ENCODE peak calls at places on chromosomes 13 and 19, in eight cellular contexts. R is left cardiac atrium; I is frontal cortex; J is germinal center; G is posterior cingulate gyrus; B is GM19239; D is stimulated activated CD8-positive, alpha-beta memory T cell treated with anti-CD3 and anti-CD28 coated beads, Interleukin-15, amount 100 ng/mL, for 4 hours; S is HuH-7. M is an unnamed sample.

GRCh38 chr19:46192990-46193650 is 36.4 kb upstream of the IGFL1 start:
- DNase-seq in D (no peak), R (peak), J (no peak), S (peak), B (no peak), I (no peak), G (no peak), M (no peak)

GRCh38 chr13:105952233-105952767 is 583.2 kb downstream of the EFNB2 start:
- DNase-seq in S (no peak), I (no peak), D (no peak), J (no peak), B (no peak), G (no peak), R (no peak), M (no peak)

GRCh38 chr19:48806818-48807589 is 3.8 kb downstream of the BCAT2 start:
- DNase-seq in D (no peak), B (no peak), I (no peak), J (no peak), S (peak), R (no peak), G (no peak), M (no peak)

GRCh38 chr19:2477732-2478191 is 1.8 kb downstream of the GADD45B start:
- DNase-seq in B (no peak), S (no peak), J (no peak), G (no peak), D (no peak), R (peak), I (no peak), M (peak)

GRCh38 chr19:1767464-1767933 is 14.2 kb downstream of the ONECUT3 start:
- DNase-seq in I (peak), G (peak), S (peak), D (no peak), J (peak), B (peak), R (no peak), M (no peak)

GRCh38 chr19:18233224-18233825 is 7.1 kb upstream of the PDE4C start:
- DNase-seq in G (no peak), I (no peak), R (no peak), S (peak), B (peak), D (no peak), J (peak), M (no peak)

GRCh38 chr13:97160421-97160820 is 61.7 kb upstream of the MBNL2 start:
- DNase-seq in D (no peak), G (no peak), R (no peak), S (no peak), I (no peak), J (no peak), B (no peak), M (no peak)

GRCh38 chr19:5339470-5339949 is 1.1 kb downstream of the PTPRS start:
- DNase-seq in B (no peak), S (no peak), D (no peak), R (no peak), J (peak), I (peak), G (no peak), M (no peak)

GRCh38 chr19:8569066-8569761 is 8.0 kb downstream of the MYO1F start:
- DNase-seq in G (no peak), D (peak), B (peak), I (no peak), S (no peak), J (no peak), R (peak), M (peak)

GRCh38 chr19:16167055-16167454 is 6.3 kb downstream of the CIB3 start:
- DNase-seq in B (no peak), G (no peak), I (no peak), S (no peak), J (no peak), D (no peak), R (no peak), M (no peak)

GRCh38 chr19:10086032-10086903 is at the start of gene SHFL:
- DNase-seq in D (peak), I (peak), B (peak), G (peak), R (peak), J (peak), S (peak), M (peak)

GRCh38 chr13:94657167-94657566 is 55.2 kb downstream of the SOX21 start:
- DNase-seq in J (no peak), D (no peak), S (no peak), R (no peak), G (no peak), B (no peak), I (no peak), M (peak)

GRCh38 chr13:111239754-111240670 is 80.4 kb upstream of the TEX29 start:
- DNase-seq in D (no peak), I (no peak), B (no peak), S (no peak), G (no peak), R (no peak), J (no peak), M (no peak)

GRCh38 chr13:98216135-98216565 is 39.1 kb upstream of the RNF113B start:
- DNase-seq in S (no peak), I (no peak), B (no peak), R (peak), G (no peak), D (no peak), J (no peak), M (no peak)

GRCh38 chr13:94703271-94703670 is 9.1 kb downstream of the SOX21 start:
- DNase-seq in J (no peak), R (no peak), S (no peak), I (no peak), D (no peak), B (no peak), G (no peak), M (no peak)

GRCh38 chr19:16262618-16263017 is 62.0 kb upstream of the KLF2 start:
- DNase-seq in B (no peak), J (no peak), S (peak), I (no peak), G (no peak), D (no peak), R (peak), M (no peak)

GRCh38 chr19:16371540-16371986 is 46.9 kb downstream of the KLF2 start:
- DNase-seq in B (peak), R (peak), I (no peak), S (no peak), G (no peak), J (peak), D (peak), M (peak)

GRCh38 chr19:34733266-34733825 is 697 bp upstream of the ZNF181 start:
- DNase-seq in J (no peak), S (no peak), G (peak), I (no peak), B (peak), D (no peak), R (peak), M (no peak)

GRCh38 chr19:58400638-58400915 is 5.1 kb downstream of the RNF225 start:
- DNase-seq in B (no peak), I (no peak), J (no peak), D (no peak), G (no peak), R (no peak), S (no peak), M (no peak)

GRCh38 chr19:37941820-37942515 is 35.0 kb downstream of the SIPA1L3 start:
- DNase-seq in R (no peak), I (no peak), J (no peak), S (peak), G (no peak), B (no peak), D (no peak), M (no peak)

GRCh38 chr19:2683430-2683995 is 19.0 kb downstream of the GNG7 start:
- DNase-seq in G (no peak), D (no peak), J (no peak), S (no peak), R (no peak), B (no peak), I (no peak), M (no peak)

GRCh38 chr13:109778102-109778542 is 8.3 kb downstream of the IRS2 start:
- DNase-seq in J (no peak), B (no peak), G (no peak), R (no peak), D (no peak), I (no peak), S (no peak), M (no peak)

GRCh38 chr13:30895773-30896172 is 10.3 kb upstream of the MEDAG start:
- DNase-seq in J (no peak), G (no peak), I (no peak), D (no peak), B (no peak), S (no peak), R (peak), M (no peak)

GRCh38 chr13:24612726-24613125 is 67.5 kb upstream of the ATP12A start:
- DNase-seq in I (no peak), J (no peak), B (no peak), D (no peak), S (no peak), G (no peak), R (no peak), M (no peak)

M was measured in GM06990.